ENCODE peak calls at places on chromosomes 16 and 17, in seven cellular contexts. One of them, this sample, is unnamed.

GRCh38 chr16:47143329-47143676 is 442 bp downstream of the NETO2 start:
- DNase-seq in effector memory CD4-positive, alpha-beta T cell: peak
- DNase-seq in ascending aorta: no peak
- DNase-seq in EL: peak
- DNase-seq in GM06990: peak
- DNase-seq in cardiac fibroblast: peak
- DNase-seq in SHP77: peak
- DNase-seq in this sample: peak

GRCh38 chr17:50763716-50764450 is 3.4 kb downstream of the ANKRD40CL start:
- DNase-seq in effector memory CD4-positive, alpha-beta T cell: no peak
- DNase-seq in ascending aorta: no peak
- DNase-seq in EL: no peak
- DNase-seq in GM06990: no peak
- DNase-seq in cardiac fibroblast: no peak
- DNase-seq in SHP77: no peak
- DNase-seq in this sample: no peak

GRCh38 chr17:41919165-41919817 is 540 bp upstream of the ACLY start:
- DNase-seq in effector memory CD4-positive, alpha-beta T cell: no peak
- DNase-seq in ascending aorta: peak
- DNase-seq in EL: no peak
- DNase-seq in GM06990: no peak
- DNase-seq in cardiac fibroblast: no peak
- DNase-seq in SHP77: peak
- DNase-seq in this sample: no peak

GRCh38 chr17:38554430-38555350 is 51.1 kb downstream of the SRCIN1 start:
- DNase-seq in effector memory CD4-positive, alpha-beta T cell: no peak
- DNase-seq in ascending aorta: no peak
- DNase-seq in EL: peak
- DNase-seq in GM06990: no peak
- DNase-seq in cardiac fibroblast: peak
- DNase-seq in SHP77: peak
- DNase-seq in this sample: no peak

GRCh38 chr17:43814714-43815113 is 18.2 kb downstream of the MPP3 start:
- DNase-seq in effector memory CD4-positive, alpha-beta T cell: no peak
- DNase-seq in ascending aorta: no peak
- DNase-seq in EL: peak
- DNase-seq in GM06990: no peak
- DNase-seq in cardiac fibroblast: peak
- DNase-seq in SHP77: no peak
- DNase-seq in this sample: peak

GRCh38 chr16:26765087-26765486 is 301.6 kb upstream of the C16orf82 start:
- DNase-seq in effector memory CD4-positive, alpha-beta T cell: no peak
- DNase-seq in ascending aorta: no peak
- DNase-seq in EL: no peak
- DNase-seq in GM06990: no peak
- DNase-seq in cardiac fibroblast: no peak
- DNase-seq in SHP77: no peak
- DNase-seq in this sample: no peak

GRCh38 chr16:54856871-54857270 is 73.8 kb upstream of the IRX5 start:
- DNase-seq in effector memory CD4-positive, alpha-beta T cell: no peak
- DNase-seq in ascending aorta: no peak
- DNase-seq in EL: no peak
- DNase-seq in GM06990: no peak
- DNase-seq in cardiac fibroblast: no peak
- DNase-seq in SHP77: no peak
- DNase-seq in this sample: no peak

GRCh38 chr17:16243811-16244567 is 27.0 kb downstream of the PIGL start:
- DNase-seq in effector memory CD4-positive, alpha-beta T cell: no peak
- DNase-seq in ascending aorta: no peak
- DNase-seq in EL: peak
- DNase-seq in GM06990: no peak
- DNase-seq in cardiac fibroblast: no peak
- DNase-seq in SHP77: no peak
- DNase-seq in this sample: no peak

GRCh38 chr17:77645441-77646430 is 312.8 kb upstream of the TNRC6C start:
- DNase-seq in effector memory CD4-positive, alpha-beta T cell: peak
- DNase-seq in ascending aorta: no peak
- DNase-seq in EL: no peak
- DNase-seq in GM06990: no peak
- DNase-seq in cardiac fibroblast: peak
- DNase-seq in SHP77: no peak
- DNase-seq in this sample: no peak

GRCh38 chr17:82107341-82107860 is 9.4 kb upstream of the FASN start:
- DNase-seq in effector memory CD4-positive, alpha-beta T cell: no peak
- DNase-seq in ascending aorta: no peak
- DNase-seq in EL: no peak
- DNase-seq in GM06990: peak
- DNase-seq in cardiac fibroblast: no peak
- DNase-seq in SHP77: no peak
- DNase-seq in this sample: no peak

GRCh38 chr17:15239471-15239870 is 25.7 kb downstream of the PMP22 start:
- DNase-seq in effector memory CD4-positive, alpha-beta T cell: no peak
- DNase-seq in ascending aorta: no peak
- DNase-seq in EL: no peak
- DNase-seq in GM06990: no peak
- DNase-seq in cardiac fibroblast: no peak
- DNase-seq in SHP77: no peak
- DNase-seq in this sample: no peak

GRCh38 chr16:2295056-2295798 is 27.3 kb upstream of the RNPS1 start:
- DNase-seq in effector memory CD4-positive, alpha-beta T cell: no peak
- DNase-seq in ascending aorta: no peak
- DNase-seq in EL: no peak
- DNase-seq in GM06990: peak
- DNase-seq in cardiac fibroblast: no peak
- DNase-seq in SHP77: no peak
- DNase-seq in this sample: no peak

GRCh38 chr16:31064882-31065461 is 9.1 kb downstream of the ZNF668 start:
- DNase-seq in effector memory CD4-positive, alpha-beta T cell: no peak
- DNase-seq in ascending aorta: no peak
- DNase-seq in EL: peak
- DNase-seq in GM06990: no peak
- DNase-seq in cardiac fibroblast: peak
- DNase-seq in SHP77: no peak
- DNase-seq in this sample: peak

GRCh38 chr17:78357177-78357586 is 2.7 kb downstream of the SOCS3 start:
- DNase-seq in effector memory CD4-positive, alpha-beta T cell: no peak
- DNase-seq in ascending aorta: no peak
- DNase-seq in EL: peak
- DNase-seq in GM06990: no peak
- DNase-seq in cardiac fibroblast: peak
- DNase-seq in SHP77: no peak
- DNase-seq in this sample: peak

GRCh38 chr16:67486805-67487204 is 3.5 kb upstream of the AGRP start:
- DNase-seq in effector memory CD4-positive, alpha-beta T cell: no peak
- DNase-seq in ascending aorta: no peak
- DNase-seq in EL: no peak
- DNase-seq in GM06990: no peak
- DNase-seq in cardiac fibroblast: peak
- DNase-seq in SHP77: no peak
- DNase-seq in this sample: no peak

GRCh38 chr17:16377804-16378400 is 3.0 kb upstream of the UBB start:
- DNase-seq in effector memory CD4-positive, alpha-beta T cell: no peak
- DNase-seq in ascending aorta: no peak
- DNase-seq in EL: no peak
- DNase-seq in GM06990: no peak
- DNase-seq in cardiac fibroblast: peak
- DNase-seq in SHP77: no peak
- DNase-seq in this sample: peak

GRCh38 chr16:17832738-17833137 is 362.0 kb upstream of the XYLT1 start:
- DNase-seq in effector memory CD4-positive, alpha-beta T cell: no peak
- DNase-seq in ascending aorta: no peak
- DNase-seq in EL: no peak
- DNase-seq in GM06990: no peak
- DNase-seq in cardiac fibroblast: peak
- DNase-seq in SHP77: no peak
- DNase-seq in this sample: no peak

GRCh38 chr16:11875721-11876120 is 24.4 kb upstream of the RSL1D1 start:
- DNase-seq in effector memory CD4-positive, alpha-beta T cell: no peak
- DNase-seq in ascending aorta: no peak
- DNase-seq in EL: no peak
- DNase-seq in GM06990: no peak
- DNase-seq in cardiac fibroblast: no peak
- DNase-seq in SHP77: no peak
- DNase-seq in this sample: no peak

GRCh38 chr17:17570207-17570797 is 21.2 kb downstream of the PEMT start:
- DNase-seq in effector memory CD4-positive, alpha-beta T cell: no peak
- DNase-seq in ascending aorta: no peak
- DNase-seq in EL: peak
- DNase-seq in GM06990: no peak
- DNase-seq in cardiac fibroblast: peak
- DNase-seq in SHP77: peak
- DNase-seq in this sample: peak

GRCh38 chr16:85359147-85359822 is 247.0 kb upstream of the CIBAR2 start:
- DNase-seq in effector memory CD4-positive, alpha-beta T cell: no peak
- DNase-seq in ascending aorta: no peak
- DNase-seq in EL: no peak
- DNase-seq in GM06990: no peak
- DNase-seq in cardiac fibroblast: no peak
- DNase-seq in SHP77: no peak
- DNase-seq in this sample: no peak

GRCh38 chr16:70331588-70332358 is 14.9 kb upstream of the DDX19A start:
- DNase-seq in effector memory CD4-positive, alpha-beta T cell: no peak
- DNase-seq in ascending aorta: no peak
- DNase-seq in EL: no peak
- DNase-seq in GM06990: no peak
- DNase-seq in cardiac fibroblast: peak
- DNase-seq in SHP77: no peak
- DNase-seq in this sample: peak

GRCh38 chr16:54194008-54194731 is 92.4 kb downstream of the IRX3 start:
- DNase-seq in effector memory CD4-positive, alpha-beta T cell: no peak
- DNase-seq in ascending aorta: no peak
- DNase-seq in EL: peak
- DNase-seq in GM06990: no peak
- DNase-seq in cardiac fibroblast: peak
- DNase-seq in SHP77: no peak
- DNase-seq in this sample: peak

GRCh38 chr17:4514206-4514605 is 15.5 kb downstream of the SPNS2 start:
- DNase-seq in effector memory CD4-positive, alpha-beta T cell: no peak
- DNase-seq in ascending aorta: no peak
- DNase-seq in EL: no peak
- DNase-seq in GM06990: no peak
- DNase-seq in cardiac fibroblast: no peak
- DNase-seq in SHP77: no peak
- DNase-seq in this sample: no peak

GRCh38 chr17:75430159-75430748 is 24.8 kb upstream of the GRB2 start:
- DNase-seq in effector memory CD4-positive, alpha-beta T cell: no peak
- DNase-seq in ascending aorta: no peak
- DNase-seq in EL: peak
- DNase-seq in GM06990: no peak
- DNase-seq in cardiac fibroblast: peak
- DNase-seq in SHP77: no peak
- DNase-seq in this sample: peak

GRCh38 chr16:48384982-48385271 is 286 bp downstream of the SIAH1 start:
- DNase-seq in effector memory CD4-positive, alpha-beta T cell: no peak
- DNase-seq in ascending aorta: no peak
- DNase-seq in EL: no peak
- DNase-seq in GM06990: no peak
- DNase-seq in cardiac fibroblast: peak
- DNase-seq in SHP77: peak
- DNase-seq in this sample: no peak

GRCh38 chr16:67419931-67420330 is 3.7 kb upstream of the ZDHHC1 start:
- DNase-seq in effector memory CD4-positive, alpha-beta T cell: no peak
- DNase-seq in ascending aorta: no peak
- DNase-seq in EL: no peak
- DNase-seq in GM06990: no peak
- DNase-seq in cardiac fibroblast: no peak
- DNase-seq in SHP77: no peak
- DNase-seq in this sample: no peak

GRCh38 chr17:82702161-82702932 is 3.8 kb upstream of the RAB40B start:
- DNase-seq in effector memory CD4-positive, alpha-beta T cell: no peak
- DNase-seq in ascending aorta: no peak
- DNase-seq in EL: no peak
- DNase-seq in GM06990: no peak
- DNase-seq in cardiac fibroblast: no peak
- DNase-seq in SHP77: no peak
- DNase-seq in this sample: no peak

GRCh38 chr17:45451131-45451530 is 18.5 kb upstream of the ARHGAP27 start:
- DNase-seq in effector memory CD4-positive, alpha-beta T cell: no peak
- DNase-seq in ascending aorta: no peak
- DNase-seq in EL: no peak
- DNase-seq in GM06990: no peak
- DNase-seq in cardiac fibroblast: no peak
- DNase-seq in SHP77: no peak
- DNase-seq in this sample: no peak

GRCh38 chr16:84922351-84923135 is 88.8 kb downstream of the ZDHHC7 start:
- DNase-seq in effector memory CD4-positive, alpha-beta T cell: no peak
- DNase-seq in ascending aorta: no peak
- DNase-seq in EL: no peak
- DNase-seq in GM06990: no peak
- DNase-seq in cardiac fibroblast: peak
- DNase-seq in SHP77: peak
- DNase-seq in this sample: no peak

GRCh38 chr17:68534714-68535113 is 22.5 kb downstream of the PRKAR1A start:
- DNase-seq in effector memory CD4-positive, alpha-beta T cell: no peak
- DNase-seq in ascending aorta: no peak
- DNase-seq in EL: no peak
- DNase-seq in GM06990: no peak
- DNase-seq in cardiac fibroblast: no peak
- DNase-seq in SHP77: no peak
- DNase-seq in this sample: no peak

GRCh38 chr16:4260360-4260759 is 12.5 kb downstream of the TFAP4 start:
- DNase-seq in effector memory CD4-positive, alpha-beta T cell: no peak
- DNase-seq in ascending aorta: no peak
- DNase-seq in EL: no peak
- DNase-seq in GM06990: no peak
- DNase-seq in cardiac fibroblast: no peak
- DNase-seq in SHP77: no peak
- DNase-seq in this sample: no peak

This sample was measured in GM03348.